ENCODE peak calls at places on chromosomes 7 and 10, in five cellular contexts. One of them, this sample, is unnamed.
A peak's percentile ranks its signal among the peaks of the same experiment; 100 is the strongest.

GRCh38 chr10:73061743-73062142 is 34.9 kb downstream of the P4HA1 start:
- DNase-seq in amygdala: no peak
- DNase-seq in GM12865: no peak
- DNase-seq in CD8-positive, alpha-beta memory T cell: no peak
- DNase-seq in activated T-cell treated with anti-CD3 and anti-CD28 coated beads, Interleukin-2, amount 50 U/mL, for 72 hours: no peak
- DNase-seq in this sample: no peak

GRCh38 chr10:63481815-63482421 is 16.1 kb upstream of the JMJD1C start:
- DNase-seq in amygdala: no peak
- DNase-seq in activated T-cell treated with anti-CD3 and anti-CD28 coated beads, Interleukin-2, amount 50 U/mL, for 72 hours: no peak
- DNase-seq in CD8-positive, alpha-beta memory T cell: no peak
- DNase-seq in GM12865: no peak
- DNase-seq in this sample: no peak

GRCh38 chr7:46745700-46746090 is 824.6 kb upstream of the IGFBP3 start:
- DNase-seq in CD8-positive, alpha-beta memory T cell: no peak
- DNase-seq in activated T-cell treated with anti-CD3 and anti-CD28 coated beads, Interleukin-2, amount 50 U/mL, for 72 hours: no peak
- DNase-seq in amygdala: no peak
- DNase-seq in GM12865: no peak
- DNase-seq in this sample: no peak

GRCh38 chr7:122889116-122889515 is 2.9 kb upstream of the CADPS2 start:
- DNase-seq in GM12865: no peak
- DNase-seq in activated T-cell treated with anti-CD3 and anti-CD28 coated beads, Interleukin-2, amount 50 U/mL, for 72 hours: no peak
- DNase-seq in CD8-positive, alpha-beta memory T cell: no peak
- DNase-seq in amygdala: no peak
- DNase-seq in this sample: no peak

GRCh38 chr10:105044902-105045301 is 403.8 kb downstream of the SORCS3 start:
- DNase-seq in GM12865: no peak
- DNase-seq in CD8-positive, alpha-beta memory T cell: no peak
- DNase-seq in amygdala: no peak
- DNase-seq in activated T-cell treated with anti-CD3 and anti-CD28 coated beads, Interleukin-2, amount 50 U/mL, for 72 hours: no peak
- DNase-seq in this sample: no peak

GRCh38 chr7:727104-727805 is at the start of gene PRKAR1B:
- DNase-seq in CD8-positive, alpha-beta memory T cell: no peak
- DNase-seq in GM12865: peak; percentile 78
- DNase-seq in activated T-cell treated with anti-CD3 and anti-CD28 coated beads, Interleukin-2, amount 50 U/mL, for 72 hours: peak; percentile 42
- DNase-seq in amygdala: no peak
- DNase-seq in this sample: no peak

GRCh38 chr7:44045226-44046014 is 918 bp downstream of the DBNL start:
- DNase-seq in GM12865: no peak
- DNase-seq in amygdala: no peak
- DNase-seq in activated T-cell treated with anti-CD3 and anti-CD28 coated beads, Interleukin-2, amount 50 U/mL, for 72 hours: no peak
- DNase-seq in CD8-positive, alpha-beta memory T cell: no peak
- DNase-seq in this sample: no peak

GRCh38 chr7:134774076-134774475 is 5.4 kb upstream of the CALD1 start:
- DNase-seq in amygdala: no peak
- DNase-seq in CD8-positive, alpha-beta memory T cell: no peak
- DNase-seq in GM12865: no peak
- DNase-seq in activated T-cell treated with anti-CD3 and anti-CD28 coated beads, Interleukin-2, amount 50 U/mL, for 72 hours: no peak
- DNase-seq in this sample: no peak

GRCh38 chr10:70352401-70353097 is 29.9 kb downstream of the LRRC20 start:
- DNase-seq in GM12865: no peak
- DNase-seq in amygdala: no peak
- DNase-seq in CD8-positive, alpha-beta memory T cell: no peak
- DNase-seq in activated T-cell treated with anti-CD3 and anti-CD28 coated beads, Interleukin-2, amount 50 U/mL, for 72 hours: no peak
- DNase-seq in this sample: no peak

GRCh38 chr10:124221356-124222297 is 128.2 kb upstream of the CHST15 start:
- DNase-seq in amygdala: no peak
- DNase-seq in activated T-cell treated with anti-CD3 and anti-CD28 coated beads, Interleukin-2, amount 50 U/mL, for 72 hours: no peak
- DNase-seq in CD8-positive, alpha-beta memory T cell: no peak
- DNase-seq in GM12865: peak; percentile 88
- DNase-seq in this sample: no peak

GRCh38 chr10:132311338-132311939 is 3.7 kb upstream of the STK32C start:
- DNase-seq in GM12865: no peak
- DNase-seq in CD8-positive, alpha-beta memory T cell: no peak
- DNase-seq in activated T-cell treated with anti-CD3 and anti-CD28 coated beads, Interleukin-2, amount 50 U/mL, for 72 hours: no peak
- DNase-seq in amygdala: no peak
- DNase-seq in this sample: no peak

GRCh38 chr7:127152423-127152822 is 100.3 kb downstream of the GRM8 start:
- DNase-seq in activated T-cell treated with anti-CD3 and anti-CD28 coated beads, Interleukin-2, amount 50 U/mL, for 72 hours: no peak
- DNase-seq in CD8-positive, alpha-beta memory T cell: no peak
- DNase-seq in amygdala: no peak
- DNase-seq in GM12865: no peak
- DNase-seq in this sample: no peak

GRCh38 chr7:128891942-128892269 is 18.6 kb downstream of the KCP start:
- DNase-seq in GM12865: no peak
- DNase-seq in CD8-positive, alpha-beta memory T cell: no peak
- DNase-seq in amygdala: no peak
- DNase-seq in activated T-cell treated with anti-CD3 and anti-CD28 coated beads, Interleukin-2, amount 50 U/mL, for 72 hours: no peak
- DNase-seq in this sample: no peak

GRCh38 chr10:83961620-83962019 is 177.7 kb upstream of the GHITM start:
- DNase-seq in amygdala: no peak
- DNase-seq in activated T-cell treated with anti-CD3 and anti-CD28 coated beads, Interleukin-2, amount 50 U/mL, for 72 hours: no peak
- DNase-seq in CD8-positive, alpha-beta memory T cell: no peak
- DNase-seq in GM12865: no peak
- DNase-seq in this sample: no peak

GRCh38 chr7:15977663-15978062 is 291.2 kb upstream of the MEOX2 start:
- DNase-seq in CD8-positive, alpha-beta memory T cell: no peak
- DNase-seq in activated T-cell treated with anti-CD3 and anti-CD28 coated beads, Interleukin-2, amount 50 U/mL, for 72 hours: no peak
- DNase-seq in amygdala: no peak
- DNase-seq in GM12865: no peak
- DNase-seq in this sample: no peak

GRCh38 chr7:26684447-26684846 is 179.9 kb downstream of the SKAP2 start:
- DNase-seq in GM12865: no peak
- DNase-seq in activated T-cell treated with anti-CD3 and anti-CD28 coated beads, Interleukin-2, amount 50 U/mL, for 72 hours: no peak
- DNase-seq in CD8-positive, alpha-beta memory T cell: no peak
- DNase-seq in amygdala: no peak
- DNase-seq in this sample: no peak

GRCh38 chr7:39341083-39341482 is 225.1 kb upstream of the YAE1 start:
- DNase-seq in amygdala: no peak
- DNase-seq in activated T-cell treated with anti-CD3 and anti-CD28 coated beads, Interleukin-2, amount 50 U/mL, for 72 hours: no peak
- DNase-seq in CD8-positive, alpha-beta memory T cell: no peak
- DNase-seq in GM12865: no peak
- DNase-seq in this sample: no peak

GRCh38 chr10:99975942-99976809 is 33.6 kb downstream of the DNMBP start:
- DNase-seq in CD8-positive, alpha-beta memory T cell: no peak
- DNase-seq in activated T-cell treated with anti-CD3 and anti-CD28 coated beads, Interleukin-2, amount 50 U/mL, for 72 hours: no peak
- DNase-seq in amygdala: no peak
- DNase-seq in GM12865: peak; percentile 52
- DNase-seq in this sample: no peak

GRCh38 chr7:28243861-28244260 is 63.3 kb upstream of the JAZF1 start:
- DNase-seq in amygdala: no peak
- DNase-seq in activated T-cell treated with anti-CD3 and anti-CD28 coated beads, Interleukin-2, amount 50 U/mL, for 72 hours: no peak
- DNase-seq in GM12865: no peak
- DNase-seq in CD8-positive, alpha-beta memory T cell: no peak
- DNase-seq in this sample: no peak

GRCh38 chr10:955820-956217 is 24.3 kb upstream of the LARP4B start:
- DNase-seq in CD8-positive, alpha-beta memory T cell: no peak
- DNase-seq in amygdala: no peak
- DNase-seq in activated T-cell treated with anti-CD3 and anti-CD28 coated beads, Interleukin-2, amount 50 U/mL, for 72 hours: no peak
- DNase-seq in GM12865: no peak
- DNase-seq in this sample: no peak

GRCh38 chr10:25902002-25902401 is 32.0 kb upstream of the MYO3A start:
- DNase-seq in CD8-positive, alpha-beta memory T cell: no peak
- DNase-seq in amygdala: no peak
- DNase-seq in GM12865: peak; percentile 35
- DNase-seq in activated T-cell treated with anti-CD3 and anti-CD28 coated beads, Interleukin-2, amount 50 U/mL, for 72 hours: no peak
- DNase-seq in this sample: no peak

This sample was measured in substantia nigra.